ENCODE peak calls at places on chromosomes 12 and 14, in six cellular contexts. G is lung; R is stimulated activated CD4-positive, alpha-beta T cell treated with anti-CD3 and anti-CD28 coated beads, Interleukin-4, amount 100 ng/mL, for 24 hours; B is activated naive CD4-positive, alpha-beta T cell treated with anti-CD3 and anti-CD28 coated beads, Interleukin-2, amount 10 ng/mL, durations not matched to agents 7 days and 5 days; D is NCI-H1105 treated with DMSO at 0.1 percent for 48 hours; Y is CD8-positive, alpha-beta memory T cell. U is an unnamed sample.
A peak's percentile ranks its signal among the peaks of the same experiment; 100 is the strongest.

GRCh38 chr12:113154351-113154973 is 4.9 kb downstream of the CFAP73 start:
- DNase-seq in G (no peak), D (peak; percentile 48), R (no peak), Y (no peak), B (peak; percentile 31), U (peak; percentile 46)

GRCh38 chr12:127025545-127025944 is 1241.4 kb upstream of the TMEM132C start:
- DNase-seq in B (no peak), R (no peak), Y (no peak), D (no peak), G (no peak), U (no peak)

GRCh38 chr12:65585648-65586420 is 238.4 kb upstream of the HMGA2 start:
- DNase-seq in Y (no peak), R (no peak), B (no peak), G (no peak), D (no peak), U (no peak)

GRCh38 chr12:53097564-53098353 is at the start of gene IGFBP6:
- DNase-seq in D (peak; percentile 35), Y (peak; percentile 78), G (no peak), R (peak; percentile 54), B (peak; percentile 78), U (peak; percentile 61)

GRCh38 chr12:104938371-104938770 is 19.7 kb downstream of the SLC41A2 start:
- DNase-seq in D (no peak), R (no peak), B (no peak), Y (no peak), G (no peak), U (no peak)

GRCh38 chr12:66387067-66387466 is 84.8 kb downstream of the HELB start:
- DNase-seq in Y (no peak), G (no peak), D (no peak), B (no peak), R (no peak), U (no peak)

GRCh38 chr14:61296707-61297502 is 15.8 kb upstream of the TMEM30B start:
- DNase-seq in G (no peak), R (no peak), D (peak; percentile 63), B (no peak), Y (peak; percentile 46), U (no peak)

GRCh38 chr12:125194999-125195398 is 129.8 kb downstream of the AACS start:
- DNase-seq in D (no peak), B (no peak), R (no peak), Y (no peak), G (no peak), U (no peak)

GRCh38 chr14:85597701-85598100 is 67.8 kb downstream of the FLRT2 start:
- DNase-seq in B (no peak), D (no peak), G (no peak), Y (no peak), R (no peak), U (no peak)

U was measured in NCI-H774.